ENCODE peak calls at places on chromosome 3, in seven cellular contexts. S is astrocyte of the spinal cord, P is fibroblast of mammary gland, Z is IMR-90, E is BE2C, M is Peyer's patch, L is choroid plexus epithelial cell. J is an unnamed sample.

GRCh38 chr3:131723343-131723742 is 220.6 kb upstream of the MRPL3 start:
- DNase-seq in S (no peak), P (no peak), Z (no peak), E (no peak), M (no peak), L (no peak), J (no peak)

GRCh38 chr3:13002398-13003124 is 70.7 kb downstream of the IQSEC1 start:
- DNase-seq in S (peak), P (no peak), Z (no peak), E (no peak), M (no peak), L (no peak), J (no peak)

GRCh38 chr3:9168230-9168629 is 81.2 kb downstream of the SRGAP3 start:
- DNase-seq in S (no peak), P (no peak), Z (no peak), E (no peak), M (peak), L (no peak), J (no peak)

GRCh38 chr3:185460719-185461350 is 38.0 kb downstream of the TMEM41A start:
- DNase-seq in S (peak), P (peak), Z (peak), E (no peak), M (no peak), L (peak), J (peak)

GRCh38 chr3:120172070-120172469 is 77.8 kb upstream of the GSK3B start:
- DNase-seq in S (peak), P (peak), Z (peak), E (no peak), M (no peak), L (peak), J (peak)

GRCh38 chr3:169145551-169145950 is 518.0 kb downstream of the MECOM start:
- DNase-seq in S (no peak), P (no peak), Z (no peak), E (no peak), M (no peak), L (no peak), J (no peak)

GRCh38 chr3:17032407-17033034 is 147.8 kb downstream of the PLCL2 start:
- DNase-seq in S (peak), P (peak), Z (peak), E (no peak), M (no peak), L (peak), J (peak)

GRCh38 chr3:60135474-60135873 is 1085.6 kb upstream of the CFAP20DC start:
- DNase-seq in S (no peak), P (no peak), Z (no peak), E (no peak), M (no peak), L (no peak), J (no peak)

GRCh38 chr3:58572013-58572633 is 5.1 kb downstream of the FAM107A start:
- DNase-seq in S (peak), P (no peak), Z (no peak), E (no peak), M (no peak), L (peak), J (no peak)

GRCh38 chr3:9930804-9931418 is 2.7 kb upstream of the CRELD1 start:
- DNase-seq in S (no peak), P (no peak), Z (no peak), E (no peak), M (no peak), L (peak), J (peak)

GRCh38 chr3:14278265-14278798 is 99.7 kb downstream of the LSM3 start:
- DNase-seq in S (no peak), P (no peak), Z (no peak), E (no peak), M (no peak), L (no peak), J (no peak)

GRCh38 chr3:35772364-35773009 is 133.2 kb downstream of the ARPP21 start:
- DNase-seq in S (peak), P (no peak), Z (no peak), E (no peak), M (no peak), L (no peak), J (no peak)

GRCh38 chr3:43286115-43286885 is at the start of gene SNRK:
- DNase-seq in S (peak), P (peak), Z (peak), E (peak), M (peak), L (peak), J (peak)

GRCh38 chr3:186225603-186226002 is 116.7 kb upstream of the ETV5 start:
- DNase-seq in S (no peak), P (peak), Z (no peak), E (no peak), M (no peak), L (peak), J (no peak)

GRCh38 chr3:183812746-183813445 is 12.5 kb downstream of the MAP6D1 start:
- DNase-seq in S (no peak), P (no peak), Z (no peak), E (no peak), M (no peak), L (no peak), J (no peak)

GRCh38 chr3:147301781-147302180 is 104.6 kb downstream of the ZIC4 start:
- DNase-seq in S (no peak), P (no peak), Z (no peak), E (no peak), M (no peak), L (no peak), J (no peak)

GRCh38 chr3:10783360-10784346 is 32.4 kb upstream of the SLC6A11 start:
- DNase-seq in S (peak), P (peak), Z (peak), E (peak), M (no peak), L (peak), J (peak)

GRCh38 chr3:54870423-54870822 is 57.4 kb downstream of the LRTM1 start:
- DNase-seq in S (peak), P (peak), Z (peak), E (no peak), M (no peak), L (peak), J (peak)

GRCh38 chr3:127289646-127290575 is 2.1 kb upstream of the PRR20G start:
- DNase-seq in S (peak), P (peak), Z (peak), E (no peak), M (no peak), L (no peak), J (no peak)

GRCh38 chr3:87792532-87793321 is 266.1 kb downstream of the CGGBP1 start:
- DNase-seq in S (no peak), P (no peak), Z (no peak), E (no peak), M (no peak), L (peak), J (no peak)

GRCh38 chr3:65005481-65005880 is 317.7 kb upstream of the ADAMTS9 start:
- DNase-seq in S (no peak), P (peak), Z (peak), E (no peak), M (no peak), L (peak), J (peak)

GRCh38 chr3:141243295-141243707 is 11.7 kb downstream of the PXYLP1 start:
- DNase-seq in S (no peak), P (peak), Z (peak), E (peak), M (peak), L (peak), J (peak)

GRCh38 chr3:88149146-88149515 is 628 bp upstream of the C3orf38 start:
- DNase-seq in S (no peak), P (no peak), Z (peak), E (peak), M (no peak), L (no peak), J (no peak)

GRCh38 chr3:122890077-122890484 is 95.2 kb downstream of the SLC49A4 start:
- DNase-seq in S (peak), P (peak), Z (peak), E (peak), M (no peak), L (peak), J (peak)

GRCh38 chr3:120791958-120792357 is 49.4 kb downstream of the GTF2E1 start:
- DNase-seq in S (peak), P (peak), Z (peak), E (no peak), M (no peak), L (peak), J (peak)

GRCh38 chr3:171700157-171700556 is 110.1 kb downstream of the PLD1 start:
- DNase-seq in S (no peak), P (no peak), Z (no peak), E (no peak), M (no peak), L (no peak), J (no peak)

DNA sequence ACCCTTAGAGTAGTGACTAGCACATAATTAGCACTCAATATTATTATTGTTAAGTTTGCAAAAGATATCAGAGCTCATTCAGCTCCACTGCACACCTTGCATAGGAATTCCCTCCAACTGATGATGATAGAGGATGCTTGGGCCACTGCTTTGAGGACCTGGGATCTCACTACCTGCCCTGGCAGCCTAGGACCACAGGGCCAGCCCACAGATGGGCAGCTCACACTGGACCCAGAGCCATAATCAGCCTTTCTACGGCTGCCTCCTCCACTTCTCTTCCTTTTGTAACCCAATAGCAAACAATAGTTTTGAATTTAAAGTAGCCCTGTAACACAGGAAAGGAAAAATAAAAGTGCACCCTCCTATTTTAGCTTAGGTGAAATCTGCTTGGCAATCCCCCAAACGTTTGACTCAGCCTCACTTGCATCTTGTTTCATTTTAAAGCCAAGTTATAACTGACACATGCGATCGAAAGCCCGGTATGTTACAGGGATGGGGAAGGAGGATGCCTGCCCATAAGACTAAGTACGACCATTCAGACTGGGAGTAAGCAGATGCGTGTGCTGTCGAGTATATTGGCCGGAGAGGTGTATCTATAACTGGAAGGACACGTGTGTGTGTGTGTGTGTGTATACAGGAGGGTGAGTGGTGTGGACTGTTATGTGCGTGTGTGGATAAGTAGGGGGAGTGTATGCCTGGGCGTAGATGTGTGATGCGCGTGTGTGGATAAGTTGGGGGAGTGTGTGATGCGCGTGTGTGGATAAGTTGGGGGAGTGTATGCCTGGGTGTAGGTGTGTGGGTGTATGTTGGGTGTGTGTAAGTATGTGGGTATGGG is 65.9 kb downstream of the CPN2 start:
- DNase-seq in S (peak), P (peak), Z (peak), E (no peak), M (no peak), L (peak), J (peak)
- H3K4me3 ChIP-seq in S (no peak), P (no peak), Z (no peak), E (no peak), M (no peak), L (no peak), J (no peak)

GRCh38 chr3:50221413-50222168 is 14.4 kb upstream of the GNAI2 start:
- DNase-seq in S (no peak), P (no peak), Z (no peak), E (no peak), M (no peak), L (no peak), J (no peak)
- TF ChIP-seq CTCF in S (no peak), P (no peak), Z (no peak), E (no peak), M (no peak), L (no peak), J (no peak)

DNA sequence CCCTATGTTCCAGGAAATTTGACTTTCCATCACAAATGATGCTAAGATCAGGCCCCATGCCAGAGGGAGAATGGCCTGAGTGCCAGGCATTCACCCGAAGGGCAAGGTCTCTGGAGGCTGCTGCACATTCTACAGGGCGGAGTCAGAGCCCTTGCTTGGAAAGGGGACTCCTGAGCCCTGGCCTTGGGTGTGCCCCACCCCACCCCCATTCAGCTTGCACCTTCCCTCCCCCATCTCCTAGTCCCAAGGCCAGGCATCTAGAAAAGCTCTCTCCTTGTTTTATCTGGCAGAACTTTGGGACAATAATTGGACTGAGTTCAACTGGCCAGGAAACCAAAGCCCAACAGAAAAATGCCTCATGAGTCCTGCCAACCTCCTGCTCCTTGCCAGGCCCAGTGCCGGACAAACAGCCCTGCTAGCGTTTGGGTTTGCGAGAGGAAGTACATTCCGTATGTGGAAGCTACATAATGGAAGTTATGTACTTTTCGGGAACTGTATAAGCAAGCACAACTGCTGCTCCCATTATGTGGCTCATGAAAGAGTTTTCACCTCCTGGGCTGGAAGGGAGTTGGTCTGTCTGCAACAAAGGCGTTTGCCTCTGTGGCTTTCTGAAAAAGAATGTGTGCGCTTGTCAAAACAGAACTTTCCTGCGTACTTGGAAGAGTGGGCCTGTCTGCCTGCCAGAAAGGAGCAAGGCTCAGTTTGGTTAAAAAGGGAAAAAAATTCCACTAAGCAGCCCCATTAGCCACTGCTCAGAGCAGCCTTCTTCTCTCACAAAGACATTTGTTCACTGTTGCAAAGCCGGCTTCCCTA is 321.4 kb upstream of the CTNNB1 start:
- DNase-seq in S (peak), P (peak), Z (no peak), E (no peak), M (no peak), L (peak), J (peak)
- H3K4me3 ChIP-seq in S (no peak), P (no peak), Z (no peak), E (no peak), M (no peak), L (no peak), J (no peak)

DNA sequence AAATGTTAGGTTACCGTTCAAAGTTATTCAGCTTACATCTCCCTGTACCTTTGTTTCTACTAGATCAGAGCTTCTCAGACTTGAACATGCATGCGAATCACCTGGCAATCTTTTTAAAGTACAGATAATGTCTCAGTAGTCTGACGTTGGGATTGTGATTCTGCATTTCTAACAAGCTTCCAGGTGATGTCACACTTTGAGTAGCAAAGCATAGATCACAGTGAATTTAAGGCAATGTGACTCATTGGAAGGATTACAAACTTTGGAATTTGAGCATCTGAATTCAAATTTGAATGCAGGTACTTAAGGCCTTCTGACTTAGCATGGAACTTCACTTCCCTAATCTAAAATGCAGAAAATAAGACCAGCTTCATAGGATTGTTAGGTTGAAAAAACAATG is 10.8 kb upstream of the ZMAT3 start:
- DNase-seq in S (no peak), P (peak), Z (peak), E (no peak), M (no peak), L (no peak), J (no peak)
- TF ChIP-seq CTCF in S (no peak), P (no peak), Z (no peak), E (no peak), M (no peak), L (no peak), J (no peak)